ENCODE peak calls at places on chromosomes 3 and 15, in six cellular contexts. E, V, D, Z, J and P are unnamed samples. For H3K27me3, the result is how much of the 10 kb centered on the place peaks cover.

GRCh38 chr3:151171145-151171544 is 31.9 kb downstream of the GPR171 start:
- DNase-seq in E (no peak), V (no peak), D (peak), Z (no peak), J (no peak), P (no peak)

GRCh38 chr3:176739169-176739568 is 458.1 kb downstream of the TBL1XR1 start:
- DNase-seq in E (no peak), V (no peak), D (no peak), Z (no peak), J (no peak), P (no peak)

GRCh38 chr15:43930556-43930955 is 103.8 kb downstream of the WDR76 start:
- DNase-seq in E (no peak), V (no peak), D (peak), Z (no peak), J (no peak), P (no peak)

GRCh38 chr15:67127334-67127664 is 61.9 kb downstream of the SMAD3 start:
- DNase-seq in E (no peak), V (no peak), D (peak), Z (no peak), J (no peak), P (no peak)

GRCh38 chr3:194615221-194615620 is 18.0 kb downstream of the TMEM44 start:
- DNase-seq in E (no peak), V (no peak), D (no peak), Z (no peak), J (no peak), P (no peak)

GRCh38 chr3:175009294-175009693 is 150.2 kb downstream of the NAALADL2 start:
- DNase-seq in E (no peak), V (no peak), D (no peak), Z (no peak), J (no peak), P (no peak)

GRCh38 chr3:158403013-158403412 is 168.0 kb upstream of the MLF1 start:
- DNase-seq in E (no peak), V (no peak), D (no peak), Z (no peak), J (no peak), P (no peak)

GRCh38 chr3:129312021-129312639 is 33.5 kb downstream of the HMCES start:
- DNase-seq in E (no peak), V (no peak), D (peak), Z (no peak), J (no peak), P (no peak)

GRCh38 chr3:170523248-170523647 is 62.6 kb downstream of the SLC7A14 start:
- DNase-seq in E (no peak), V (no peak), D (no peak), Z (no peak), J (no peak), P (no peak)

GRCh38 chr15:25810631-25811077 is 52.5 kb downstream of the ATP10A start:
- DNase-seq in E (no peak), V (no peak), D (no peak), Z (no peak), J (peak), P (no peak)

GRCh38 chr3:184491867-184492615 is 69.5 kb upstream of the EPHB3 start:
- DNase-seq in E (peak), V (no peak), D (peak), Z (no peak), J (no peak), P (peak)

GRCh38 chr3:13190376-13190762 is 117.1 kb upstream of the IQSEC1 start:
- DNase-seq in E (no peak), V (no peak), D (no peak), Z (no peak), J (no peak), P (no peak)

GRCh38 chr3:129320261-129320660 is 41.6 kb downstream of the HMCES start:
- DNase-seq in E (no peak), V (no peak), D (no peak), Z (no peak), J (no peak), P (no peak)

GRCh38 chr3:66224220-66224619 is 3.4 kb downstream of the SLC25A26 start:
- DNase-seq in E (no peak), V (no peak), D (no peak), Z (no peak), J (no peak), P (no peak)

GRCh38 chr3:127779747-127780146 is 42.6 kb downstream of the MGLL start:
- DNase-seq in E (no peak), V (no peak), D (no peak), Z (no peak), J (no peak), P (no peak)

DNA sequence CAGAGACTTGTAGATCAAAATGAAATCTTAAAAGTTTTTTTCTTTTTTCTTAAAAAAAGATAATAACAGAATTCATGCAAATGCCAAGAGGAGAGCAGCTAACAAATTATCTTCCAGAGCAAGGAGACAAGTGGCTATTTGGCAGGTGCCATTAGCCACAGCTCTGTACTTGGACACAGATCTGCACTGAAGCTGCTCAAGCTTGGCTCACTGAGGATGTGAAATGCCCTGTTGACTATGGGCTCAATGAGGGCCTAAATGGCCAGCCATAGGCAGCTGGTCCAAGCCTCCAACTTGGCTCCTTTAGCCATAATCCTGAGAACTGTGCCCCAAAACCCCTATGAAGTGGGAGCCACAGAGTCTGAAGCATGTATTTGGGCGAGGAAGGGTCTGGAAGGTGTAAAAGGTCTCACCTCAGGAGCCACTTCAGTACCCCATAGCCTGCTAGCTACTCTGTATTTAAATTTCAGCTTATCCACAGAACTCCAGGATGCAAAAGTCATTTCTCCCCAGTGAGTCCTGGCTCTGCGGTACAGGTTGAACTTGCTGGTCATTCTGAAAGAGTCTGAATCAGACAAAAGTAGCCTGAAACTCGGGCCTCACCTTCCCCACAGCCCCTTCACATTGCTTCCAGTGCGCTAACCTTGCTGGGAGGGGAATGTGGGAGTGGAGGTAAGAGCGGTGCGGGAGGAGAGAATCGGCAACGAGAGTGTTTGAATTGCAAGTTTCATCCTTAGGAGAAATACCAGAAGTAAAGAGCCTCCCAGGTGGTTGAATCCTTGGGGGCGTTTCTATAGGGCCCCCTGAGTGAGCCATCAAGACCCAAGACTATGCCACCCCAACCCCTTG is 48.0 kb downstream of the ZIC4 start:
- DNase-seq in E (no peak), V (peak), D (no peak), Z (no peak), J (no peak), P (no peak)
- H3K27me3 ChIP-seq in E (half or more), V (half or more), D (half or more), Z (under half), J (half or more), P (half or more)

DNA sequence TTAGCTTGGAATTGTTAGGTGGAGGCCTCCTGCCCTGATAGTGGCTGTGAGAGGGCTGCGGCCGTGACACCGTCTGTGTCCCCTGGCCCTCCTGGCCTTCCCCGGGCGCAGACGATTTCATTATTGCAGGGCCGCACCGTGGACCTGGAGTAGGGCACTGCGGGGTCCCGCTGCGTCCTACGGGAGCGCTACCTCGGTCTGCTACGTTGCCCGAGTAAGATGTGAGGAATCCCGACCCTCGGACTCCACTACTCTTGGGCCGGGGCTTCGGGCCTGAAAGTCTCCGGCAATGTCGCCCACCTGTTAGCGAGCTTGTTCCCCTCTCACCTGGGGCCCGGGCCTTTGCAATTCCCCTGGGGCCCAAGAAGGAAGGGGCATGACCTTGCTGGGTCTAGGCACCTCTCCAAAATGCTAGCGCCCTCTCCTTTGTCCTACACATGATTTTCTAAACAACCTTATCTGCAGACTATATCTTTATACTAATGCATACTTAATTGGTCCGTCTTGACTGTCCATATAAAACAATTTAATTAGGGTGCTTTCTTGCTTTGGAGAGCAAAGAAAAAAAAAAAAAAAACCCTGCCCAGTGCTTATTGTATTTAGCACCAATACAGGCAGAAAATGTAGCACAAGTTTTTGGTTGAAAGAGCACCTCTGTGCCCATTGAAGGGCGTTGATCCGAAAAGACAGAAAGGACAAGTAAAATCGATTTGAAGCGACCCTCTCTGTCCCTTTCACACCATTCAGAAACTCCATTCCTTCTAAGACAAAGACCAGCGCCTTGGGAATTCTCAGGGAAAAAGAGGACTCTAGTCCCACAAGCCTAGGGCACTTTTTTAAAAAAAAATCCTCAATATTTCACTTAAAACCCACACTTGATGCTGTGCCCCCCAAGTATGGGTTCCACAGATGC is 7.0 kb upstream of the NR2F2 start:
- DNase-seq in E (no peak), V (no peak), D (no peak), Z (no peak), J (peak), P (no peak)
- H3K27me3 ChIP-seq in E (half or more), V (half or more), D (half or more), Z (under half), J (under half), P (under half)

GRCh38 chr3:45980229-45980813 is 15.3 kb downstream of the FYCO1 start:
- DNase-seq in E (no peak), V (no peak), D (no peak), Z (no peak), J (no peak), P (no peak)

GRCh38 chr3:45978348-45978747 is 17.3 kb downstream of the FYCO1 start:
- DNase-seq in E (no peak), V (no peak), D (peak), Z (peak), J (no peak), P (peak)

GRCh38 chr3:45980819-45981218 is 14.8 kb downstream of the FYCO1 start:
- DNase-seq in E (no peak), V (no peak), D (no peak), Z (no peak), J (no peak), P (no peak)

GRCh38 chr3:45981321-45982038 is 14.1 kb downstream of the FYCO1 start:
- DNase-seq in E (peak), V (no peak), D (no peak), Z (no peak), J (no peak), P (no peak)

DNA sequence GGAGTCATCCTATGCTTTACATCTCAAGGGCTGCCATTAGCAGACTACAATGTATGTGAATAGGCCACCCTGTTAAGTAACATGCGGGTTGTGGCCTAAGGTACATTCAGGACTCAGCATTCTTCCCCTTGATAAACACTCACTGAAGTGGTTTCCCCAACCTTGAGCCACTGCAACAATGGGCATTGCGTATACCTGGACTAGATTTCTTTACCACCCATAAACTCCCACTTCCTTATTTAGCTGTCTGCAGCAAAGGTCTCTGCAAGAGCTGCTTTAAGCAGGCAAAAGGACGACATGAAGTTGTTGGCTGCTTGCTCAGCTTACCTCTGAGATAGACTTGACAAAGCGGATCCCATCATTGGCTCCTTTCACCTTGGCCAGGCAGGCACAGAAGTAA is 16.2 kb downstream of the FYCO1 start:
- DNase-seq in E (no peak), V (no peak), D (no peak), Z (no peak), J (no peak), P (no peak)
- H3K27me3 ChIP-seq in E (under half), V (under half), D (under half), Z (under half), J (under half), P (under half)

GRCh38 chr15:86060614-86061125 is 19.0 kb upstream of the AGBL1 start:
- DNase-seq in E (no peak), V (no peak), D (no peak), Z (no peak), J (no peak), P (no peak)

GRCh38 chr15:86062646-86063193 is 17.0 kb upstream of the AGBL1 start:
- DNase-seq in E (no peak), V (no peak), D (no peak), Z (no peak), J (no peak), P (no peak)

GRCh38 chr15:86059851-86060250 is 19.8 kb upstream of the AGBL1 start:
- DNase-seq in E (no peak), V (no peak), D (no peak), Z (no peak), J (no peak), P (no peak)

GRCh38 chr15:86063328-86064180 is 16.1 kb upstream of the AGBL1 start:
- DNase-seq in E (no peak), V (no peak), D (no peak), Z (no peak), J (peak), P (no peak)

DNA sequence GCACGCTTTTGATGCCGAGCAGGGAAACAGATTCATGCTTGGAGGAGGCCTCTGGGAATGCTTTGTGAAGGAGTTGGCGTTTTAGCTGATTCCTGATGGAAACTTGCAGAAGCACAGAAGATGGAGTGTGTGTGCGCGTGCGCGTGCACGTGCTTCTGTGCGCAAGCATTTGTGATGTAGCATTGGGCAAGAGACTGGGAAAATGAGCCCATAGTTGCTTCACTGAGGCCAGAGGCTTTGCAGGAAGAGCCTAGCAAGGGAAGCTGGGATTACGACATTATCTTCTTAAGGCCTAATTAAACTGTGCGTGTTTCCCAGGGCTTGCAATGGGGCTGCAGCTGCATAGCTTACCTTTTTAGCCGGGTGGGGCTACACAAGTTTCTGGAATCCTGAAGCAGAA is 18.1 kb upstream of the AGBL1 start:
- DNase-seq in E (no peak), V (no peak), D (no peak), Z (no peak), J (peak), P (no peak)
- H3K27me3 ChIP-seq in E (under half), V (under half), D (under half), Z (under half), J (under half), P (under half)

GRCh38 chr3:59426851-59427565 is 377.2 kb upstream of the CFAP20DC start:
- DNase-seq in E (peak), V (no peak), D (no peak), Z (no peak), J (no peak), P (no peak)

GRCh38 chr3:59425942-59426341 is 376.1 kb upstream of the CFAP20DC start:
- DNase-seq in E (no peak), V (no peak), D (no peak), Z (no peak), J (no peak), P (no peak)

GRCh38 chr3:59423707-59424106 is 373.9 kb upstream of the CFAP20DC start:
- DNase-seq in E (no peak), V (no peak), D (no peak), Z (no peak), J (no peak), P (no peak)

GRCh38 chr3:59424268-59425010 is 374.6 kb upstream of the CFAP20DC start:
- DNase-seq in E (peak), V (no peak), D (no peak), Z (no peak), J (no peak), P (no peak)

GRCh38 chr3:59425371-59425770 is 375.5 kb upstream of the CFAP20DC start:
- DNase-seq in E (peak), V (no peak), D (no peak), Z (no peak), J (no peak), P (no peak)
- H3K27me3 ChIP-seq in E (under half), V (under half), D (under half), Z (under half), J (under half), P (under half)

GRCh38 chr3:81863714-81864113 is 102.3 kb upstream of the GBE1 start:
- DNase-seq in E (no peak), V (no peak), D (no peak), Z (no peak), J (no peak), P (no peak)

GRCh38 chr3:81864273-81864672 is 102.8 kb upstream of the GBE1 start:
- DNase-seq in E (peak), V (peak), D (no peak), Z (no peak), J (peak), P (no peak)

GRCh38 chr3:81861593-81861992 is 100.1 kb upstream of the GBE1 start:
- DNase-seq in E (no peak), V (no peak), D (no peak), Z (no peak), J (no peak), P (no peak)

GRCh38 chr3:81859524-81859923 is 98.1 kb upstream of the GBE1 start:
- DNase-seq in E (no peak), V (no peak), D (no peak), Z (no peak), J (no peak), P (no peak)
- H3K27me3 ChIP-seq in E (under half), V (under half), D (under half), Z (under half), J (under half), P (under half)